ENCODE peak calls at places on chromosomes 7 and 10, in four cellular contexts. E is gastrocnemius medialis, H is K562, I is MM.1S. G is an unnamed sample. For H3K36me3, the result is how much of the 10 kb centered on the place peaks cover.

GRCh38 chr10:112246-112645 is 23.0 kb upstream of the ZMYND11 start:
- DNase-seq in E (no peak), H (no peak), I (no peak), G (no peak)

GRCh38 chr10:74223755-74224530 is 72.9 kb downstream of the ADK start:
- DNase-seq in E (no peak), H (no peak), I (no peak), G (no peak)

GRCh38 chr7:155371884-155372781 is 74.5 kb downstream of the INSIG1 start:
- DNase-seq in E (no peak), H (peak), I (peak), G (no peak)

GRCh38 chr7:27064169-27064568 is 31.6 kb downstream of the HOXA1 start:
- DNase-seq in E (no peak), H (no peak), I (no peak), G (no peak)

GRCh38 chr10:37684765-37685164 is 172.6 kb downstream of the ZNF248 start:
- DNase-seq in E (no peak), H (no peak), I (no peak), G (no peak)

GRCh38 chr10:116723428-116724281 is 18.7 kb downstream of the HSPA12A start:
- DNase-seq in E (no peak), H (no peak), I (peak), G (peak)

GRCh38 chr10:87931836-87932230 is 68.4 kb downstream of the PTEN start:
- DNase-seq in E (no peak), H (no peak), I (no peak), G (no peak)

GRCh38 chr10:70722820-70723424 is 50.6 kb downstream of the ADAMTS14 start:
- DNase-seq in E (no peak), H (no peak), I (no peak), G (no peak)

GRCh38 chr7:144036302-144036858 is 12.4 kb upstream of the OR2A5 start:
- DNase-seq in E (no peak), H (no peak), I (no peak), G (no peak)

GRCh38 chr7:140640727-140641531 is at the start of gene DENND2A:
- DNase-seq in E (peak), H (no peak), I (no peak), G (peak)

GRCh38 chr7:22361320-22361719 is 4.4 kb upstream of the RAPGEF5 start:
- DNase-seq in E (no peak), H (no peak), I (no peak), G (no peak)

GRCh38 chr7:151853896-151854807 is 22.8 kb downstream of the PRKAG2 start:
- DNase-seq in E (peak), H (no peak), I (no peak), G (peak)

GRCh38 chr10:122387572-122387971 is 13.1 kb downstream of the PLEKHA1 start:
- DNase-seq in E (peak), H (no peak), I (no peak), G (no peak)

GRCh38 chr7:112668561-112668960 is 121.6 kb downstream of the TMEM168 start:
- DNase-seq in E (no peak), H (no peak), I (no peak), G (no peak)

GRCh38 chr10:47404446-47404845 is 20.4 kb upstream of the ZNF488 start:
- DNase-seq in E (no peak), H (no peak), I (no peak), G (no peak)

GRCh38 chr10:95445837-95446347 is 115.3 kb downstream of the SORBS1 start:
- DNase-seq in E (peak), H (peak), I (peak), G (peak)

GRCh38 chr7:131653418-131654248 is 97.2 kb upstream of the PODXL start:
- DNase-seq in E (no peak), H (no peak), I (no peak), G (no peak)

GRCh38 chr7:142709921-142710320 is 39.4 kb upstream of the PRSS1 start:
- DNase-seq in E (no peak), H (no peak), I (no peak), G (no peak)

GRCh38 chr7:151246161-151247015 is 2.1 kb downstream of the SMARCD3 start:
- DNase-seq in E (no peak), H (no peak), I (no peak), G (no peak)

GRCh38 chr10:24150853-24151252 is 58.1 kb upstream of the KIAA1217 start:
- DNase-seq in E (no peak), H (no peak), I (no peak), G (no peak)

GRCh38 chr7:41890631-41891265 is 187.9 kb upstream of the INHBA start:
- DNase-seq in E (no peak), H (no peak), I (no peak), G (no peak)

GRCh38 chr10:24790073-24790472 is 66.4 kb upstream of the ARHGAP21 start:
- DNase-seq in E (no peak), H (no peak), I (no peak), G (no peak)

GRCh38 chr10:930415-931325 is 835 bp downstream of the LARP4B start:
- DNase-seq in E (no peak), H (peak), I (peak), G (peak)

DNA sequence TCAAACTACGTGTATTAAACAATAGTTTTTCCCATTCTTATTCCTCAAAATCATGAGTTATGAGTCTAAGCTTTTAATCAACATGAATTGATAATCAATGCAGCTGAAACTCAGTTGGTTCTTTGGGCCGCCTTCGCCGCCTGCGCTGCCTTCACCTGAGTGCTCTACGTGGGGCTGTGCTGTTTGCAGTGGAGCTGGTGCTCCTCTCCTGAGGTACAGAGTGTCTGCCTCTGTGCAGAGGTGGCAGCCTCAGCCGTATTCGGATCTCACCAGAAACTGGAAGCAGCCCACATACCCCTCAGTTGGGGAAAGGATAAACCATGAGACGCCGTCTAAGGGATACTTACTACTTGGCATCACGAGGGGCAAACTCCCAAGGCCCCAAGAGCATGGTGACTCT is 15.5 kb downstream of the NOM1 start:
- DNase-seq in E (no peak), H (no peak), I (no peak), G (no peak)
- H3K36me3 ChIP-seq in E (half or more), H (half or more), I (under half), G (half or more)

GRCh38 chr7:87580636-87581035 is 20.0 kb downstream of the ABCB1 start:
- DNase-seq in E (no peak), H (no peak), I (no peak), G (no peak)

DNA sequence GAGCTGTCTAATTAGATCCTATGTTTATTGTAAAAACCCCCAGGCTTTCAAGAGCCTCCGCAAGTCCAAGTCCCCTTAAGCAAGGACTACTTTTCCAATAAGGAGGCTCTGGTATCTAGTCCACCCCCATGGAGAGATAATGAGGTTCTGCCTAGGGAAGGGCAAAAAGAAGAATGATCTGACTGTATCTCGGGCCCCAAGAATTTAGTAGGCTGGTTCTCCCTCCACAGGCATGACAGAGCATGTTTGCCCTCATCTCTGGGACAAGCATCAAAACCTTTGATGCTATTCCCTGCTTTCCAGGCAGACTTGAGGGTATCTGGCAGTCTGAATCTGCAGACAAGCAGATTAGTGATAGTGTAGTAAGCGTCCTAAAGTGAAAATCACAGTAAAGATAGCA is 19.0 kb downstream of the ABCB1 start:
- DNase-seq in E (no peak), H (no peak), I (no peak), G (no peak)
- H3K36me3 ChIP-seq in E (under half), H (under half), I (under half), G (under half)

GRCh38 chr10:27537812-27538211 is 33.7 kb downstream of the RAB18 start:
- DNase-seq in E (no peak), H (no peak), I (no peak), G (no peak)

GRCh38 chr10:27536437-27536836 is 32.3 kb downstream of the RAB18 start:
- DNase-seq in E (no peak), H (no peak), I (no peak), G (no peak)

GRCh38 chr10:27537166-27537565 is 33.1 kb downstream of the RAB18 start:
- DNase-seq in E (no peak), H (no peak), I (no peak), G (no peak)

GRCh38 chr10:27534341-27534740 is 30.2 kb downstream of the RAB18 start:
- DNase-seq in E (no peak), H (no peak), I (no peak), G (no peak)

DNA sequence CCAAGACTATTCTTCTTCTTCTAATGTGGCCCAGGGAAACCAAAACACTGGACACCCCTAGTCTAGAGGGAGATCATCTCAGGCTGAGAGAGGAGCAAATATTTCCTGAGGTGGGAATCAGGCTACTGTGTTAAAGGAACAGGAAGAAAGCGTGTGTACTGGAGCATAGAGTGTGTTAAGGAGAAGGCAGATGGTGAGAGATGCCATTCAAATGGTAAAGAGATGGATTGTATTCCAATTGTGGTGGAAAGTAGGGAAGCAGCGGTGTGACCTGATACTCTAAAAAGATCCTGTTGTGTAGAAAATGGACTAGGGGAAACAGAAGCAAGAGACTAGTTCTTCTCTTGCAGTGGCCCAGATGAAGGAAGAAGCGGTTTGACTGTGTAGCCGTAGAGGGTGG is 31.2 kb downstream of the RAB18 start:
- DNase-seq in E (no peak), H (no peak), I (no peak), G (no peak)
- H3K36me3 ChIP-seq in E (under half), H (half or more), I (under half), G (under half)

DNA sequence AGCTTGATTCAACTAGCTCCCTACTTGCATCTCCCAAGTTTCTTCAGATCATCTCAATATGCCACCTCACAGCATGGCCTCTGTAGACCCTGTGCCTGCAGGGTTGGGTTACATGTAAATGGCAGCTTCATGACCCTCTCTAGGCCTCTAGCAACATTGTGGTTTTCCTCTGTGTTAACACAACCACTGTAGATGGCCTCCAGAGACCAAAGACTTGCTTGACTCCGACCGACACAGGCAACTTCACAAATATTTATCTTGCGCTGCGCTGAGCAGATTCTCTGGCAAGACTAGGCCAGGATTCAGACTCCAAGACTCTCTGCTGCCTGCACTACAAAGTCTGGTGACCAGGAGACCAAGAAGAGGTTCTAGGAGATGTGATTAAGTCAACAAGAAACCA is 75.9 kb downstream of the CNOT4 start:
- DNase-seq in E (no peak), H (no peak), I (no peak), G (no peak)
- H3K36me3 ChIP-seq in E (under half), H (under half), I (under half), G (under half)

G was measured in tibial artery.